ENCODE peak calls at places on chromosome 3, in seven cellular contexts. R is IMR-90; X is heart right ventricle; P is colonic mucosa; K is neural progenitor cell; Y is CD8-positive, alpha-beta T cell; A is Panc1. C is an unnamed sample.

GRCh38 chr3:113690482-113690881 is 6.0 kb downstream of the USF3 start:
- DNase-seq in R (no peak), X (no peak), P (no peak), K (no peak), Y (no peak), A (no peak), C (no peak)

GRCh38 chr3:194056731-194057415 is 79.1 kb upstream of the HES1 start:
- DNase-seq in R (no peak), X (no peak), P (no peak), K (no peak), Y (no peak), A (no peak), C (no peak)

GRCh38 chr3:67719333-67719732 is 64.9 kb upstream of the SUCLG2 start:
- DNase-seq in R (peak; percentile 51), X (no peak), P (no peak), K (no peak), Y (no peak), A (no peak), C (no peak)

GRCh38 chr3:8756671-8757070 is 12.7 kb downstream of the OXTR start:
- DNase-seq in R (peak; percentile 29), X (no peak), P (no peak), K (no peak), Y (no peak), A (no peak), C (no peak)

GRCh38 chr3:151362798-151363197 is 21.8 kb downstream of the P2RY12 start:
- DNase-seq in R (no peak), X (no peak), P (no peak), K (no peak), Y (no peak), A (no peak), C (no peak)

GRCh38 chr3:156492801-156493261 is 62.1 kb downstream of the SSR3 start:
- DNase-seq in R (no peak), X (no peak), P (no peak), K (no peak), Y (no peak), A (no peak), C (no peak)

GRCh38 chr3:109057616-109058015 is 60.3 kb downstream of the MORC1 start:
- DNase-seq in R (no peak), X (no peak), P (no peak), K (no peak), Y (no peak), A (no peak), C (no peak)

GRCh38 chr3:129606522-129607390 is at the start of gene PLXND1:
- DNase-seq in R (peak; percentile 39), X (peak; percentile 83), P (peak; percentile 64), K (peak; percentile 90), Y (no peak), A (no peak), C (no peak)

GRCh38 chr3:41684802-41685740 is 276.8 kb downstream of the ULK4 start:
- DNase-seq in R (no peak), X (no peak), P (no peak), K (peak; percentile 11), Y (no peak), A (no peak), C (no peak)

GRCh38 chr3:66092175-66092990 is 53.7 kb upstream of the MAGI1 start:
- DNase-seq in R (no peak), X (no peak), P (no peak), K (no peak), Y (no peak), A (no peak), C (no peak)

GRCh38 chr3:46222435-46223161 is 14.5 kb upstream of the CCR1 start:
- DNase-seq in R (no peak), X (no peak), P (no peak), K (no peak), Y (no peak), A (no peak), C (no peak)

GRCh38 chr3:54193093-54193492 is 70.7 kb downstream of the CACNA2D3 start:
- DNase-seq in R (no peak), X (no peak), P (no peak), K (no peak), Y (no peak), A (no peak), C (no peak)

GRCh38 chr3:47414666-47415587 is 34.1 kb downstream of the PTPN23 start:
- DNase-seq in R (no peak), X (no peak), P (no peak), K (no peak), Y (no peak), A (no peak), C (no peak)
- H3K36me3 ChIP-seq in R (peaks cover 61% of the 10 kb centered on the region), X (peaks cover 92% of the 10 kb centered on the region), P (peaks cover 12% of the 10 kb centered on the region), K (no peaks in the 10 kb centered on the region), Y (peaks cover 42% of the 10 kb centered on the region), A (no peaks in the 10 kb centered on the region), C (peaks cover 39% of the 10 kb centered on the region)

GRCh38 chr3:65080432-65080831 is 392.6 kb upstream of the ADAMTS9 start:
- DNase-seq in R (no peak), X (peak; percentile 5), P (no peak), K (no peak), Y (no peak), A (no peak), C (no peak)
- H3K36me3 ChIP-seq in R (no peaks in the 10 kb centered on the region), X (no peaks in the 10 kb centered on the region), P (no peaks in the 10 kb centered on the region), K (no peaks in the 10 kb centered on the region), Y (no peaks in the 10 kb centered on the region), A (no peaks in the 10 kb centered on the region), C (no peaks in the 10 kb centered on the region)

DNA sequence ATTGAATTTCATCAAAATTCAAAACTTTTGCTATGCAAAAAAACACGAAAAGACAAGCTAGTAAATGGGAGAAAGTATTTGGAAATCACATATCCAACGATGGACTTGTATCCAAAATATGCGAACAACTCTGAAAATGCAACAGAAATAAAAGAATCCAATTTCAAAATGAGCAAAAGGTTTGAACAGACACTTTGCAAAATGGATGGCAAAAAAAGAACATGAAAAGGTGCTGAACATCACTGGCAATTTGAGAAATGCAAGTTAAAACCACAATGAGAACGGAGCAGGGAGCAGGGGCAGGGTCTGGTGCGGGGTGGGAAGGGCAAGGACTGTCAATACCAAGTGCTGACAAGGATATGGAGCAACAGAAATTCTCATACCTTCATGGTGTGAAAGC is 23.1 kb upstream of the FOXP1 start:
- DNase-seq in R (no peak), X (no peak), P (no peak), K (no peak), Y (no peak), A (no peak), C (no peak)
- H3K36me3 ChIP-seq in R (no peaks in the 10 kb centered on the region), X (no peaks in the 10 kb centered on the region), P (no peaks in the 10 kb centered on the region), K (no peaks in the 10 kb centered on the region), Y (no peaks in the 10 kb centered on the region), A (no peaks in the 10 kb centered on the region), C (no peaks in the 10 kb centered on the region)

GRCh38 chr3:49027634-49028033 is 1.6 kb downstream of the IMPDH2 start:
- DNase-seq in R (no peak), X (no peak), P (no peak), K (no peak), Y (no peak), A (no peak), C (no peak)
- H3K36me3 ChIP-seq in R (peaks cover 59% of the 10 kb centered on the region), X (peaks cover 78% of the 10 kb centered on the region), P (peaks cover 8% of the 10 kb centered on the region), K (no peaks in the 10 kb centered on the region), Y (peaks cover 22% of the 10 kb centered on the region), A (peaks cover 11% of the 10 kb centered on the region), C (peaks cover 38% of the 10 kb centered on the region)

DNA sequence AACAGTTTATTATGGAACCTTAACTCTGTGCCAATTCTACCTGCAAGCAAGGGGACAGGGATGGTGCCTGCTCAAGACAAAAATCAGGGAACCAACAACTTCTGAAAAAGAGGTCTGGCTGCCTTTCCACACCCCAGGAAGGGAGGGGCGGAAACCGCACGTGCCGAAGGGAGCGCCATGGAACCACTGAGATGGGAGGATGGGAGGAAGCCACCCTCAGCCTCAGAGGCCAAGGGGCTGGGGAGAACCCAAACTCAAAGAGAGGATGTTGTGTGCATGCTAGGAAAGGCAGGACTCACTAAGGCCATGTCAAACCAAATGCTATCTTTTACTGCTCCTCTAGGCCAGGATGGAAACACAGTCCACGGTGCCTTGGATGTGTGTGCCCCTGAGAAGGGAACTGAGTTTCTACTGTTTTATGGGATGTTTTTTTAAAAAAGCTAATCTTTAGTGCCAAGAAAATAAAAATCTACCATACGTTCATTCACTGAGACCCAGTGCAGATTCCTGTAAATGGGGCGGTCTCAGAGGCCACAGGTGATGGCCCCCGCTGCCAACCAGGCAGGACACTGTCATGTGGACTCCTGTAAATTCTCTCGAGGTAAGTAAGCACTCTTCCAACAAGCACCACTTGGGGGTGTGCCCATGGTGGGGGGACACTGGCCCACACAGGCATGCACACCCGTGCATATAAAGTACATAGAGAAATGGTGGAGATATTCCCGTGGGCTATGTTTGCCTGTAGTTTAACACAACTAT is 20.5 kb downstream of the SRPRB start:
- DNase-seq in R (no peak), X (no peak), P (no peak), K (no peak), Y (no peak), A (no peak), C (no peak)
- H3K36me3 ChIP-seq in R (peaks cover 22% of the 10 kb centered on the region), X (peaks cover 35% of the 10 kb centered on the region), P (no peaks in the 10 kb centered on the region), K (no peaks in the 10 kb centered on the region), Y (peaks cover 12% of the 10 kb centered on the region), A (no peaks in the 10 kb centered on the region), C (peaks cover 4% of the 10 kb centered on the region)

DNA sequence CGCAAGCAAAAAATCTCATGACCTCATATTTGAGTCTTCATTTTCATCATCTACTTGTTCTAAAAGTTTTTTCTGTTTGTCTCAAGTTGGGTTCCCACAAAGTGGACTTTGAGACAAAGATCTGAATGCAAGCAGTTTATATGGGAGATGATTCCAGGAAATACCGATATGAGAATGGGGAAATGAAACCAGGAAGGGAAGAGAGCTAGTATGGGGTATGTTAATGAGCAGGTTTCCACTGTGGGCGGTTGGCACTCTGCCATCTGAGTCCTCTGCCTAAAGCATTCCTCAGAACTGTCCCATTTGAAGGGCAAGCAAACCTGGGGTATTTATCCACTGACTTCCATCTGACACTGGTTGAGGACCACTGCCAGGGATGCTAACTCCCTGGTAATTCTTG is 8.8 kb downstream of the ADPRH start:
- DNase-seq in R (no peak), X (peak; percentile 53), P (peak; percentile 49), K (no peak), Y (no peak), A (no peak), C (no peak)
- H3K36me3 ChIP-seq in R (no peaks in the 10 kb centered on the region), X (peaks cover 9% of the 10 kb centered on the region), P (no peaks in the 10 kb centered on the region), K (no peaks in the 10 kb centered on the region), Y (no peaks in the 10 kb centered on the region), A (no peaks in the 10 kb centered on the region), C (no peaks in the 10 kb centered on the region)

DNA sequence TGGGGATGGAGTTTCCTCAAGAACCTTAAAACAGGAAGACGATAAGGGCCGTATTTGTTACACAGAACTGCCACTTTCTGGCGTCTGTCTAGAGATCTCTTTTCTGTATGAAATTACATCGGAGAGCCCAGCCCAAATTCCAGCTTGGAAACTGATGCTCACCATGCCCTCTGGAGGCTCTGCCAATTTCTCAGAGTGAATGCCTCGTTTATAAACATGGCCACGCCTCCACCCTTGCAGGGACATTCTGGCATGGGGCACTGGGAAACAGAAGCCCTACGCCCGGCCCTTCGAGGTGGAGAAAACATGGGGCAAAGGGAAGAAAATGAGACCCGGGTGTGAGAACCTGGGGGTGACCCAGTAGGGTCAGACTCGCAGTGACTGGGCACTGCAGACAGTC is 53.4 kb upstream of the SEC13 start:
- DNase-seq in R (no peak), X (no peak), P (no peak), K (no peak), Y (no peak), A (no peak), C (no peak)
- H3K36me3 ChIP-seq in R (no peaks in the 10 kb centered on the region), X (no peaks in the 10 kb centered on the region), P (no peaks in the 10 kb centered on the region), K (no peaks in the 10 kb centered on the region), Y (no peaks in the 10 kb centered on the region), A (no peaks in the 10 kb centered on the region), C (no peaks in the 10 kb centered on the region)

DNA sequence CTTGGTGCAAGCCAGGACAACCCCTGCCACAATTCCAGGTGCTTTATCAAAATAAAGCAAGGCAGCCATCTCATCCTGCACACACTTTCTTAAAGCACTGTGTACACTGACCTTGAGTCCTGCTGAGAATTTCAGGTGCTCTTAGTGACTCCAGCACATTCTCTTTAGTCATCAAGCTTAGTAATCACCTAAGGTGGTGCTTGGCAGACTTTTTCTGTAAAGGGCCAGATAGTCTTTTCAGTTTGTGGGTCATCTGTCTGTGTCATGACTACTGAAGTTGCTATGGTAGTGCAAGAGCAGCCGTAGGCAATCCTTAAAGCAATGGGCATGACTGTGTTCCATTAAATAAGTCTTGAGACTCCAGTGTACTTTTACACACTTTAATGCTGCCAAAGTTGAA is 36.4 kb downstream of the RIOX2 start:
- DNase-seq in R (no peak), X (no peak), P (no peak), K (no peak), Y (no peak), A (no peak), C (no peak)
- H3K36me3 ChIP-seq in R (peaks cover 15% of the 10 kb centered on the region), X (peaks cover 88% of the 10 kb centered on the region), P (no peaks in the 10 kb centered on the region), K (no peaks in the 10 kb centered on the region), Y (no peaks in the 10 kb centered on the region), A (no peaks in the 10 kb centered on the region), C (peaks cover 9% of the 10 kb centered on the region)